ENCODE peak calls at places on chromosomes 2 and 18, in six cellular contexts. S is endothelial cell; B is BJ; Y is CD8-positive, alpha-beta T cell; M is cardiac muscle cell; X is epithelial cell of esophagus. D is an unnamed sample.

GRCh38 chr2:218229239-218229638 is 12.2 kb downstream of the ARPC2 start:
- DNase-seq in B (peak), S (no peak), X (peak), Y (peak), M (peak), D (peak)

GRCh38 chr2:222304737-222305509 is 6.1 kb upstream of the PAX3 start:
- DNase-seq in X (no peak), S (no peak), B (no peak), M (no peak), Y (no peak), D (no peak)

GRCh38 chr2:219428469-219428868 is 6.2 kb upstream of the SPEG start:
- DNase-seq in Y (no peak), S (no peak), M (no peak), X (no peak), B (no peak), D (no peak)

GRCh38 chr18:3525870-3526420 is 76.0 kb downstream of the TGIF1 start:
- DNase-seq in B (no peak), X (no peak), M (peak), Y (peak), S (no peak), D (no peak)

GRCh38 chr2:236938126-236938525 is 147.6 kb upstream of the COPS8 start:
- DNase-seq in B (no peak), M (no peak), Y (no peak), X (no peak), S (no peak), D (no peak)

GRCh38 chr18:5969355-5970003 is 74.2 kb upstream of the TMEM200C start:
- DNase-seq in B (no peak), X (no peak), M (no peak), Y (no peak), S (no peak), D (no peak)

GRCh38 chr2:59824314-59824713 is 729.1 kb downstream of the BCL11A start:
- DNase-seq in M (no peak), B (no peak), S (no peak), X (no peak), Y (no peak), D (no peak)

GRCh38 chr2:134836986-134837385 is 1.4 kb upstream of the ACMSD start:
- DNase-seq in S (no peak), X (peak), B (peak), Y (no peak), M (peak), D (peak)

GRCh38 chr18:34661464-34662087 is 48.5 kb upstream of the DTNA start:
- DNase-seq in M (peak), B (no peak), S (peak), Y (no peak), X (peak), D (peak)

GRCh38 chr2:4715065-4715464 is 977.1 kb upstream of the SOX11 start:
- DNase-seq in B (no peak), M (no peak), Y (no peak), X (no peak), S (no peak), D (no peak)

GRCh38 chr2:19101968-19102367 is 256.5 kb downstream of the OSR1 start:
- DNase-seq in S (no peak), M (no peak), X (no peak), Y (no peak), B (no peak), D (no peak)

GRCh38 chr2:73163522-73164367 is 38.6 kb upstream of the NOTO start:
- DNase-seq in S (peak), X (peak), M (peak), B (no peak), Y (peak), D (peak)

GRCh38 chr2:47359375-47359868 is 43.5 kb upstream of the MSH2 start:
- DNase-seq in B (no peak), S (no peak), Y (no peak), M (no peak), X (no peak), D (no peak)

GRCh38 chr2:229642371-229642770 is 72.0 kb downstream of the DNER start:
- DNase-seq in M (no peak), B (no peak), X (peak), S (no peak), Y (no peak), D (peak)

GRCh38 chr2:9099341-9099751 is 95.9 kb upstream of the MBOAT2 start:
- DNase-seq in S (no peak), M (no peak), B (no peak), X (peak), Y (no peak), D (no peak)

GRCh38 chr2:98637401-98638144 is 29.2 kb downstream of the UNC50 start:
- DNase-seq in S (no peak), M (no peak), B (no peak), X (no peak), Y (peak), D (no peak)

GRCh38 chr18:3097082-3097481 is 84.1 kb upstream of the LPIN2 start:
- DNase-seq in Y (no peak), X (no peak), B (no peak), M (no peak), S (no peak), D (no peak)

GRCh38 chr18:22703883-22704626 is 229.1 kb upstream of the RBBP8 start:
- DNase-seq in M (peak), B (no peak), S (no peak), X (peak), Y (no peak), D (peak)

GRCh38 chr18:47418746-47419145 is 167.3 kb upstream of the SKOR2 start:
- DNase-seq in X (no peak), Y (no peak), S (no peak), B (peak), M (no peak), D (no peak)

GRCh38 chr2:46314065-46314835 is 17.0 kb downstream of the EPAS1 start:
- DNase-seq in B (no peak), S (no peak), X (no peak), M (no peak), Y (no peak), D (no peak)

GRCh38 chr2:96934831-96935545 is 51.4 kb downstream of the FAM178B start:
- DNase-seq in S (no peak), B (no peak), Y (no peak), X (no peak), M (no peak), D (no peak)

GRCh38 chr2:233456934-233457333 is 102.6 kb downstream of the DGKD start:
- DNase-seq in S (no peak), X (no peak), M (no peak), B (no peak), Y (no peak), D (no peak)

GRCh38 chr2:46689993-46690392 is 210.6 kb downstream of the TMEM247 start:
- DNase-seq in S (no peak), B (peak), M (peak), X (no peak), Y (no peak), D (no peak)

GRCh38 chr18:2857491-2858063 is 10.8 kb downstream of the EMILIN2 start:
- DNase-seq in B (peak), Y (no peak), X (peak), S (no peak), M (peak), D (peak)

GRCh38 chr2:28393115-28393836 is 618 bp downstream of the FOSL2 start:
- DNase-seq in X (peak), M (peak), Y (peak), B (no peak), S (peak), D (peak)

GRCh38 chr2:29262681-29263260 is 147.6 kb downstream of the CLIP4 start:
- DNase-seq in M (no peak), X (no peak), B (no peak), S (no peak), Y (no peak), D (no peak)

GRCh38 chr2:213627835-213628234 is 343.6 kb downstream of the SPAG16 start:
- DNase-seq in Y (no peak), B (no peak), X (no peak), M (no peak), S (no peak), D (no peak)

GRCh38 chr2:213627054-213627710 is 342.9 kb downstream of the SPAG16 start:
- DNase-seq in B (no peak), M (no peak), Y (no peak), X (no peak), S (no peak), D (no peak)
- TF ChIP-seq CTCF in B (no peak), M (no peak), Y (no peak), X (no peak), S (no peak), D (no peak)

GRCh38 chr18:77407733-77408132 is 158.1 kb downstream of the GALR1 start:
- DNase-seq in X (no peak), S (no peak), M (no peak), B (no peak), Y (no peak), D (no peak)
- TF ChIP-seq CTCF in X (no peak), S (no peak), M (no peak), B (no peak), Y (no peak), D (no peak)

DNA sequence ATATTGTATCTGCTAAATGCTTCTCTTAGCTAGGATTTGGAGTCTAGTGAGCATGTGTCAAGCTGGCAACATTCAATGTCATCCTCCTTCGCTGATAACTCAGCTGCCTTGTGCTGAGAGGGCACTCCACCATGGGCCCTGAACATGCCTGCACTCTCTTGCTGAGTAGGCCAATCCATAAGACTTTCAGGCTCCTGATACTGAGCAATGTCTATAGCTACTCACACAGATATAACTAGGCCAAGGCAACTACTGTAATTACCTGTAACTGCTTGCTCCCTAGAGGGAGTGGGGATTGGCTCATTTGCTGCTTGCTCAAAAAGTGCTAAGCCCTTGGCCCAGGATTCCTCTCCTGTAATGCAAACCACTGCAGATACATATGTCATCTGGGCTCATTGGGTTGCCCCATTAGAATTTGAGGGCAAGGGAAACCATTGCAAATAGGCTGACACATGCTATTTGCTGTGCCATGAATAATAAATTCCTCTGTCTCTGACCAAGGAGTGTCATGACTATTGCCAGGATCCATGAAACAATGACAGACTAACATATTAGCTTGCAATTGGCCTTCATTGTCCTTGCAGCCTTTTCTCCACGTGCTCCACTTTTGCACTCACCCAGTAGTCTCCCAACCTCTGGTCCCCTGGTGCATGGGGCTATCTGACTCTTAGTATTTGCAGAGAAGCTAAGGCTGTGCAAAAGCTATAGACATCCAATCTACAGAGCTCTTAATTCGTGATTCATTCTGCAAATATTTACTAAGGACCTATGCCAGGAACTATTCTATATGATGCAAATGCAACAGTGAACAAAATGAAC is 36.9 kb upstream of the BMPR2 start:
- DNase-seq in X (peak), S (no peak), Y (no peak), M (peak), B (no peak), D (peak)
- TF ChIP-seq CTCF in X (peak), S (no peak), Y (no peak), M (no peak), B (no peak), D (no peak)

DNA sequence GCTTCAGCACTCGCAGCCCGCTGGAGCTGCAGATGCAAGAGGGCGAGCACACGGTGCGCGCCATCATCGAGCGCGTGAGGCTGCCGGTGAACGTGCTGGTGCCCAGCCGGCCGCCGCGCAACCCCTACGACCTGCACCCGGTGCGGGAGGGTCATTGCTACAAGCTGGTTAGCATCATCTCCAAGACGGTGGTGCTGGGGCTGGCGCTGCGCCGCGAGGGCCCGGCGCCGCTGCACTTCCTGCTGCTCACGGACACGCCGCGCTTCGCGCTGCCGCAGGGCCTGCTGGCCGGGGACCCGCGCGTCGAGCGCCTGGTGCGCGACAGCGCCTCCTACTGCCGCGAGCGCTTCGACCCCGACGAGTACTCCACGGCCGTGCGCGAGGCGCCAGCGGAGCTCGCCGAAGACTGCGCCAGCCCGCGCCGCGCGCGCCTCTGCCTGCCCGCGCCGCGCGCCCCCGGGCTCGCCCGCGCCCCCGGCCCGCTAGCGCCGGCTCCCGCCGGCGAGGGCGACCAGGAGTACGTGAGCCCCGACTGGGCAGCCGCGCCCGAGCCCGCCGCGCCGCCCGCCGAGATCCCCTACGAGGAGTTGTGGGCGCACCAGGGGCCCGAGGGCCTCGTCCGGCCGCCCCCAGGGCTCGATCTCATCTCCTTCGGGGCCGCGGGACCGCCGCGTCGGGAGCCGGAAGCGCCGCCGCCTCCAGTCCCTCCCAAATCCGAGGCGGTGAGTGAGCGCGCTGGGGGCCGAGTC is 11.8 kb downstream of the GAREM2 start:
- DNase-seq in B (no peak), M (peak), X (peak), S (peak), Y (peak), D (peak)
- TF ChIP-seq CTCF in B (peak), M (peak), X (peak), S (no peak), Y (peak), D (peak)

GRCh38 chr2:124810132-124810531 is 785.0 kb downstream of the CNTNAP5 start:
- DNase-seq in Y (no peak), B (no peak), S (peak), M (peak), X (peak), D (peak)
- TF ChIP-seq CTCF in Y (no peak), B (peak), S (peak), M (no peak), X (no peak), D (no peak)

DNA sequence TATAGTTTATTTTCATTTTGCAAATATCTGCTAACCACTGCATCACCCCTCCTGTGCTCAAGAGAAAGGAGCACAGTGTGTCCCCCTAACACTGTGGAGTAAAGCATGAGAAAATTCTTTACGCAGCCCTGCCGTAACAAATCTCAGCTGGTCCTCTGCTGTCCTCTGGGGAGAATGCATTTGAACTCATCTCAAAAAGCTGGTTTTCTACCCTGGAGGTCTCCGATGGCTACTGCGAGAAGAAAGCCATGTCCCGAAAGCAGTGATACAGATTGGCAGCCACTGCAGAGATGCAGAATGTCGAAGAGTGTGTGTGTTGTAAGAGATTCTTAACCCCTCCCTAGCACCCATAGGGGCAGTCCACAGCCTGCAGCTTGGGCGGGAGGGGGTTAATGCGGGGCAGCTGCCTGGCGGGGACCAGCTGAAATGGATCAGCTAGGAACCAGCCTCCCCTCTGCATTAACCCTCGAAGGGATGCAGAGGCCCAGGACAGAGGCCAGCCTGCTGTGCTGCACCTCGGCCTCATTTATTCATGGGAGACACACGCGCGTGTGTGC is 236.0 kb downstream of the ZNF516 start:
- DNase-seq in Y (no peak), M (peak), S (no peak), X (no peak), B (no peak), D (no peak)
- TF ChIP-seq CTCF in Y (no peak), M (peak), S (no peak), X (no peak), B (peak), D (no peak)

DNA sequence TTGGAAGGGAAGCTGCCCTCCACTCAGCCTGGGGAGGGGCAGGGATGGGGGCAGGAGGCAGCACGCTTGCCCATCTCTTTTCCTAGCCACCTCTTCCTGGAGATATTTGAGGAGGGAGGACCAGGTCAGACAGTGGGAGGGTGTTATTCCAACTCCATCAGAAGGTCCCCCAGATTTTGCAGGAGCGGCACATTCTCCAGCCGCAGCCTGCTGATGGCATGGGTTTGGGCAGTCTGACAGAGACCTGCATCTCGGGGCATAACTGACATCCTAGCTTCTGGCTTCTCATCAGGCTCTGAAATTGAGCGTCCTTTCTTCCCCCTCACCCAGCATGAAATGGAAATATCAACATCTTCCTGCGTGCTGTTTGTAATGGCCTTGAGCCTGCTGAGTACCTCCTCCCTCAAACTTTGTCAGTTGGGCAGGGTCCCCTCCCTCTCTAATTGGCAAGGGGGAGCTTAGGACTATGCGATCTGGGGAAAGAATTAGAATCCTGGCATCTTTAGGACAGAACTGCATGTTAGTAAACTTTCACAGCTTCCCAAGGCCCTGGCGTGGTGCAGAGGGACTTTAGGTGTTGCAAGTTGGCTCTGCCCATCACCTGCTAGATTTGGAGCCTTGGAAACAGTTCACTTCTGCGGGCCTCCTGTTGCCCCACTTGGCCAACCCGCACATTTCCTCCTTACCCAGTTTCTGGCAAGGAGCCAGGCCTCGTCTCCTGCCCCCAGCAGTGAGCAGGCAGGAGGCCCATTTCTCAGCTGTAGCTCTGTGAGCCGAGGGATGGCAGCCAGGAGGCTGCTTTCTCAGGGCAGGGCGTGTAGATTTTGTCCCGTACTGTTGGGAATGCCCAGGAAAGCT is 2.2 kb downstream of the ITM2C start:
- DNase-seq in Y (peak), M (peak), S (no peak), B (no peak), X (peak), D (no peak)
- TF ChIP-seq CTCF in Y (no peak), M (no peak), S (no peak), B (peak), X (no peak), D (no peak)